ENCODE peak calls at places on chromosomes 7 and 10, in five cellular contexts. D, E, U, B and Y are unnamed samples.

GRCh38 chr10:3229815-3230214 is 57.2 kb upstream of the PITRM1 start:
- DNase-seq in D (no peak), E (no peak), U (no peak), B (no peak), Y (no peak)

GRCh38 chr7:126727930-126728331 is 524.8 kb downstream of the GRM8 start:
- DNase-seq in D (no peak), E (peak; percentile 16), U (no peak), B (no peak), Y (peak; percentile 27)

GRCh38 chr7:29091121-29091601 is 55.2 kb downstream of the CPVL start:
- DNase-seq in D (no peak), E (no peak), U (peak; percentile 50), B (peak; percentile 19), Y (no peak)

GRCh38 chr7:19620470-19620869 is 88.4 kb downstream of the POLR1F start:
- DNase-seq in D (no peak), E (no peak), U (no peak), B (no peak), Y (no peak)

GRCh38 chr7:65247491-65247890 is 126.2 kb upstream of the ZNF92 start:
- DNase-seq in D (no peak), E (no peak), U (no peak), B (no peak), Y (no peak)

GRCh38 chr10:30747633-30748032 is 118.1 kb upstream of the LYZL2 start:
- DNase-seq in D (no peak), E (no peak), U (no peak), B (no peak), Y (no peak)

GRCh38 chr7:144885453-144885852 is 49.6 kb upstream of the TPK1 start:
- DNase-seq in D (no peak), E (no peak), U (no peak), B (no peak), Y (no peak)

GRCh38 chr7:29401827-29402226 is 161.8 kb upstream of the PRR15 start:
- DNase-seq in D (no peak), E (no peak), U (no peak), B (no peak), Y (no peak)

GRCh38 chr10:116080553-116080952 is 192.5 kb downstream of the GFRA1 start:
- DNase-seq in D (no peak), E (peak; percentile 17), U (no peak), B (peak; percentile 47), Y (peak; percentile 19)

GRCh38 chr10:11463111-11463510 is 148.3 kb downstream of the USP6NL start:
- DNase-seq in D (no peak), E (no peak), U (no peak), B (no peak), Y (no peak)

GRCh38 chr10:20658158-20658557 is 239.0 kb downstream of the NEBL start:
- DNase-seq in D (no peak), E (no peak), U (no peak), B (no peak), Y (no peak)

GRCh38 chr10:12417341-12417740 is 68.0 kb downstream of the CAMK1D start:
- DNase-seq in D (no peak), E (no peak), U (no peak), B (no peak), Y (no peak)

GRCh38 chr10:111344804-111345203 is 268.0 kb downstream of the ADRA2A start:
- DNase-seq in D (no peak), E (no peak), U (no peak), B (peak; percentile 7), Y (no peak)

GRCh38 chr10:78029294-78030226 is at the start of gene POLR3A:
- DNase-seq in D (peak; percentile 92), E (peak; percentile 96), U (peak; percentile 99), B (peak; percentile 91), Y (peak; percentile 97)

GRCh38 chr10:83978681-83979383 is 160.5 kb upstream of the GHITM start:
- DNase-seq in D (no peak), E (no peak), U (no peak), B (no peak), Y (no peak)

GRCh38 chr7:24912874-24913514 is 67.0 kb downstream of the OSBPL3 start:
- DNase-seq in D (no peak), E (no peak), U (no peak), B (no peak), Y (no peak)

GRCh38 chr7:12518920-12519681 is 51.4 kb upstream of the SCIN start:
- DNase-seq in D (no peak), E (peak; percentile 7), U (no peak), B (peak; percentile 38), Y (peak; percentile 4)